ENCODE peak calls at places on chromosome 1, in four cellular contexts. One of them, this sample, is unnamed.
A peak's percentile ranks its signal among the peaks of the same experiment; 100 is the strongest.

GRCh38 chr1:85822696-85823095 is 114.5 kb upstream of the ZNHIT6 start:
- DNase-seq in transverse colon: no peak
- DNase-seq in A549: no peak
- DNase-seq in fibroblast of lung: no peak
- DNase-seq in this sample: no peak

GRCh38 chr1:16984717-16985116 is 4.3 kb upstream of the MFAP2 start:
- DNase-seq in fibroblast of lung: peak; percentile 97
- DNase-seq in transverse colon: peak; percentile 26
- DNase-seq in A549: no peak
- DNase-seq in this sample: no peak

GRCh38 chr1:54782588-54782987 is 18.3 kb upstream of the PARS2 start:
- DNase-seq in transverse colon: no peak
- DNase-seq in fibroblast of lung: no peak
- DNase-seq in A549: no peak
- DNase-seq in this sample: no peak

GRCh38 chr1:201077736-201078135 is 34.5 kb downstream of the CACNA1S start:
- DNase-seq in fibroblast of lung: no peak
- DNase-seq in A549: no peak
- DNase-seq in transverse colon: no peak
- DNase-seq in this sample: no peak

GRCh38 chr1:62391369-62391971 is 45.4 kb upstream of the USP1 start:
- DNase-seq in transverse colon: peak; percentile 18
- DNase-seq in A549: no peak
- DNase-seq in fibroblast of lung: no peak
- DNase-seq in this sample: peak; percentile 18

GRCh38 chr1:119617751-119618691 is 30.0 kb downstream of the ZNF697 start:
- DNase-seq in A549: no peak
- DNase-seq in transverse colon: no peak
- DNase-seq in fibroblast of lung: peak; percentile 50
- DNase-seq in this sample: no peak

GRCh38 chr1:26696191-26696644 is 403 bp downstream of the ARID1A start:
- DNase-seq in fibroblast of lung: no peak
- DNase-seq in A549: no peak
- DNase-seq in transverse colon: peak; percentile 17
- DNase-seq in this sample: peak; percentile 28

GRCh38 chr1:36086529-36087232 is 2.0 kb upstream of the ADPRS start:
- DNase-seq in transverse colon: no peak
- DNase-seq in fibroblast of lung: no peak
- DNase-seq in A549: no peak
- DNase-seq in this sample: no peak

GRCh38 chr1:175725684-175726083 is 17.7 kb downstream of the TNR start:
- DNase-seq in fibroblast of lung: peak; percentile 6
- DNase-seq in transverse colon: no peak
- DNase-seq in A549: no peak
- DNase-seq in this sample: no peak

GRCh38 chr1:152347116-152347728 is 12.6 kb downstream of the FLG2 start:
- DNase-seq in fibroblast of lung: peak; percentile 41
- DNase-seq in transverse colon: no peak
- DNase-seq in A549: peak; percentile 13
- DNase-seq in this sample: no peak

GRCh38 chr1:23524716-23525401 is 6.2 kb downstream of the E2F2 start:
- DNase-seq in A549: no peak
- DNase-seq in transverse colon: peak; percentile 92
- DNase-seq in fibroblast of lung: no peak
- DNase-seq in this sample: no peak

GRCh38 chr1:17569200-17570139 is 30.0 kb downstream of the ARHGEF10L start:
- DNase-seq in fibroblast of lung: peak; percentile 90
- DNase-seq in A549: no peak
- DNase-seq in transverse colon: peak; percentile 73
- DNase-seq in this sample: no peak

GRCh38 chr1:111234866-111235265 is 7.4 kb downstream of the CHI3L2 start:
- DNase-seq in A549: no peak
- DNase-seq in fibroblast of lung: peak; percentile 79
- DNase-seq in transverse colon: no peak
- DNase-seq in this sample: no peak

GRCh38 chr1:67031121-67031520 is 22.8 kb downstream of the SLC35D1 start:
- DNase-seq in fibroblast of lung: peak; percentile 63
- DNase-seq in transverse colon: no peak
- DNase-seq in A549: no peak
- DNase-seq in this sample: no peak

GRCh38 chr1:244454412-244454811 is 2.7 kb upstream of the ADSS2 start:
- DNase-seq in A549: no peak
- DNase-seq in fibroblast of lung: no peak
- DNase-seq in transverse colon: no peak
- DNase-seq in this sample: no peak

GRCh38 chr1:153678519-153679336 is at the start of gene NPR1:
- DNase-seq in fibroblast of lung: no peak
- DNase-seq in A549: peak; percentile 48
- DNase-seq in transverse colon: peak; percentile 33
- DNase-seq in this sample: no peak

GRCh38 chr1:109777980-109778625 is 14.4 kb upstream of the EPS8L3 start:
- DNase-seq in A549: no peak
- DNase-seq in transverse colon: peak; percentile 5
- DNase-seq in fibroblast of lung: no peak
- DNase-seq in this sample: no peak

GRCh38 chr1:26529405-26529654 is 231 bp upstream of the RPS6KA1 start:
- DNase-seq in A549: no peak
- DNase-seq in transverse colon: no peak
- DNase-seq in fibroblast of lung: no peak
- DNase-seq in this sample: no peak

GRCh38 chr1:200558866-200559459 is 61.6 kb downstream of the KIF14 start:
- DNase-seq in A549: peak; percentile 44
- DNase-seq in transverse colon: no peak
- DNase-seq in fibroblast of lung: peak; percentile 48
- DNase-seq in this sample: no peak

GRCh38 chr1:38898653-38899230 is 17.4 kb upstream of the GJA9 start:
- DNase-seq in transverse colon: no peak
- DNase-seq in A549: no peak
- DNase-seq in fibroblast of lung: peak; percentile 29
- DNase-seq in this sample: no peak

GRCh38 chr1:16180291-16180824 is 24.5 kb upstream of the EPHA2 start:
- DNase-seq in A549: no peak
- DNase-seq in fibroblast of lung: peak; percentile 73
- DNase-seq in transverse colon: no peak
- DNase-seq in this sample: no peak

GRCh38 chr1:75502776-75503175 is 108.1 kb downstream of the SLC44A5 start:
- DNase-seq in fibroblast of lung: peak; percentile 91
- DNase-seq in A549: no peak
- DNase-seq in transverse colon: no peak
- DNase-seq in this sample: no peak

GRCh38 chr1:27152004-27152828 is 2.7 kb downstream of the SLC9A1 start:
- DNase-seq in transverse colon: no peak
- DNase-seq in A549: no peak
- DNase-seq in fibroblast of lung: peak; percentile 31
- DNase-seq in this sample: no peak

GRCh38 chr1:29356663-29357062 is 120.3 kb downstream of the PTPRU start:
- DNase-seq in A549: no peak
- DNase-seq in fibroblast of lung: no peak
- DNase-seq in transverse colon: peak; percentile 21
- DNase-seq in this sample: no peak

GRCh38 chr1:215643592-215644321 is 76.7 kb downstream of the KCTD3 start:
- DNase-seq in fibroblast of lung: peak; percentile 36
- DNase-seq in transverse colon: no peak
- DNase-seq in A549: no peak
- DNase-seq in this sample: no peak

GRCh38 chr1:18581420-18581880 is 49.2 kb upstream of the PAX7 start:
- DNase-seq in fibroblast of lung: no peak
- DNase-seq in transverse colon: peak; percentile 15
- DNase-seq in A549: peak; percentile 55
- DNase-seq in this sample: no peak

GRCh38 chr1:201810466-201811216 is 18.3 kb upstream of the IPO9 start:
- DNase-seq in A549: no peak
- DNase-seq in fibroblast of lung: no peak
- DNase-seq in transverse colon: no peak
- DNase-seq in this sample: no peak

GRCh38 chr1:159838715-159839114 is 12.0 kb downstream of the SLAMF8 start:
- DNase-seq in A549: no peak
- DNase-seq in transverse colon: no peak
- DNase-seq in fibroblast of lung: peak; percentile 47
- DNase-seq in this sample: no peak

GRCh38 chr1:186828612-186829542 is at the start of gene PLA2G4A:
- DNase-seq in transverse colon: peak; percentile 51
- DNase-seq in A549: peak; percentile 64
- DNase-seq in fibroblast of lung: peak; percentile 79
- DNase-seq in this sample: no peak

GRCh38 chr1:241598234-241598633 is 41.9 kb downstream of the CHML start:
- DNase-seq in fibroblast of lung: no peak
- DNase-seq in transverse colon: no peak
- DNase-seq in A549: no peak
- DNase-seq in this sample: no peak

GRCh38 chr1:36327421-36328087 is 4.1 kb upstream of the EVA1B start:
- DNase-seq in transverse colon: no peak
- DNase-seq in A549: no peak
- DNase-seq in fibroblast of lung: peak; percentile 64
- DNase-seq in this sample: no peak

GRCh38 chr1:203144661-203145060 is 17.1 kb downstream of the ADORA1 start:
- DNase-seq in transverse colon: no peak
- DNase-seq in A549: no peak
- DNase-seq in fibroblast of lung: peak; percentile 39
- DNase-seq in this sample: no peak

GRCh38 chr1:195026792-195027191 is 1581.4 kb downstream of the KCNT2 start:
- DNase-seq in fibroblast of lung: no peak
- DNase-seq in A549: no peak
- DNase-seq in transverse colon: no peak
- DNase-seq in this sample: no peak

GRCh38 chr1:215185067-215185620 is 102.6 kb downstream of the KCNK2 start:
- DNase-seq in A549: no peak
- DNase-seq in transverse colon: no peak
- DNase-seq in fibroblast of lung: no peak
- DNase-seq in this sample: no peak

GRCh38 chr1:162421258-162422194 is 9.6 kb upstream of the SH2D1B start:
- DNase-seq in fibroblast of lung: no peak
- DNase-seq in transverse colon: no peak
- DNase-seq in A549: no peak
- DNase-seq in this sample: no peak

GRCh38 chr1:24535021-24535424 is 20.9 kb upstream of the NCMAP start:
- DNase-seq in A549: no peak
- DNase-seq in fibroblast of lung: no peak
- DNase-seq in transverse colon: peak; percentile 54
- DNase-seq in this sample: peak; percentile 77

GRCh38 chr1:166813508-166814223 is 25.6 kb upstream of the POGK start:
- DNase-seq in transverse colon: no peak
- DNase-seq in A549: no peak
- DNase-seq in fibroblast of lung: no peak
- DNase-seq in this sample: no peak
- TF ChIP-seq CTCF in transverse colon: no peak
- TF ChIP-seq CTCF in A549: no peak
- TF ChIP-seq CTCF in fibroblast of lung: no peak
- TF ChIP-seq CTCF in this sample: no peak

GRCh38 chr1:65605621-65606020 is 185.2 kb downstream of the LEPR start:
- DNase-seq in transverse colon: no peak
- DNase-seq in fibroblast of lung: no peak
- DNase-seq in A549: no peak
- DNase-seq in this sample: no peak

DNA sequence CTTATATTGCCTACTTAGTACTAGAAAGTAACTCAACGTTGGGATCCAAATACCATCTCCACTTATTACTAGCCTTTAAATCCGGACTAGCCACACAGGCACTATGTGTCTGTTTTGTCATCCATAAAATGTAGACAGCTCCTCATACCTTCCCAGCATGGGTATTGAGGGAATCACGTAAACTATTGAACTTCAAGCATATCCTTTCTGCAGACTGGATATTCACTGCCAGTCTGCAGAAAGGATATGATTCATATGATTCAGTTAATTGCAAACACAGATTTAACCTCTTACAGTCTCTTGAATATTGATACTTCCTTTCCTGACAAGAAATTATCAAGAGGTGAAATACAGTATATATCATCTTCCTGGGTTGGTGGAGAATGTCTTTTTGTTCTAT is 186.0 kb downstream of the LEPR start:
- DNase-seq in transverse colon: no peak
- DNase-seq in fibroblast of lung: no peak
- DNase-seq in A549: no peak
- DNase-seq in this sample: no peak
- TF ChIP-seq CTCF in transverse colon: no peak
- TF ChIP-seq CTCF in fibroblast of lung: no peak
- TF ChIP-seq CTCF in A549: no peak
- TF ChIP-seq CTCF in this sample: no peak

GRCh38 chr1:89462250-89462649 is 62.4 kb upstream of the LRRC8B start:
- DNase-seq in transverse colon: no peak
- DNase-seq in A549: no peak
- DNase-seq in fibroblast of lung: no peak
- DNase-seq in this sample: no peak

GRCh38 chr1:89464008-89464407 is 60.6 kb upstream of the LRRC8B start:
- DNase-seq in A549: no peak
- DNase-seq in transverse colon: no peak
- DNase-seq in fibroblast of lung: no peak
- DNase-seq in this sample: no peak

GRCh38 chr1:89459081-89459480 is 65.5 kb upstream of the LRRC8B start:
- DNase-seq in A549: no peak
- DNase-seq in fibroblast of lung: no peak
- DNase-seq in transverse colon: no peak
- DNase-seq in this sample: no peak

GRCh38 chr1:89457046-89457445 is 67.6 kb upstream of the LRRC8B start:
- DNase-seq in A549: no peak
- DNase-seq in fibroblast of lung: no peak
- DNase-seq in transverse colon: no peak
- DNase-seq in this sample: no peak

GRCh38 chr1:89460348-89460747 is 64.3 kb upstream of the LRRC8B start:
- DNase-seq in fibroblast of lung: no peak
- DNase-seq in transverse colon: no peak
- DNase-seq in A549: no peak
- DNase-seq in this sample: no peak
- TF ChIP-seq CTCF in fibroblast of lung: no peak
- TF ChIP-seq CTCF in transverse colon: no peak
- TF ChIP-seq CTCF in A549: no peak
- TF ChIP-seq CTCF in this sample: no peak

GRCh38 chr1:207888647-207889046 is 22.3 kb downstream of the CD34 start:
- DNase-seq in A549: no peak
- DNase-seq in fibroblast of lung: peak; percentile 45
- DNase-seq in transverse colon: no peak
- DNase-seq in this sample: no peak
- TF ChIP-seq CTCF in A549: no peak
- TF ChIP-seq CTCF in fibroblast of lung: peak; percentile 10
- TF ChIP-seq CTCF in transverse colon: no peak
- TF ChIP-seq CTCF in this sample: no peak

DNA sequence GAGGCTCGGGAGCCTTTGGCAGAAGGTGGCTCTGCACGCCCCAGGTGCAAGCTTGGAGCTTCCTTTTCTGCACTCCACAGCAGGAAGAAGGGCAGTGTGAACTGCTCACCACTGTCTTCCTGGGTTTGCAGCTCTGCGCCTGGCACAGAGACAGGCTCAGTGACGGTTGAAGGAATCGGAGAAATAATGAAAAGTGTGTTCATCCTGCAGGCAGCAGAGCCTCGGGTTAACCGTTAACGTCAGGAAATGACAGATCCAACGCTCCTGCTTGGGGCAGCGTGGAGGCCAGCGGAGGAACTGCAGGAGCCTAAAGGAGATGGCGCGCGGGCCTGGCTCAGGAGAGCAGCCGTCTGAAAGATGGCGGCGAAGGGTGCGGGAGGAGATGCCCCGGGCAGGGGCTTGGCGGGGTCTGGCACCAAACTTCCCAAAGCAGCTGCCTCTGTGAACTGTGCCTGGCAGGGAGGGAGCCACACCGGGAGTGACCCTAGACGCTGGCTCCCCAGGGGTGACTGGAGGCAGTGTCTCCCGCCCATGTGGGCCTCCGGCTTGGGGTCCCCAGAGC is 10.9 kb upstream of the SAMD11 start:
- DNase-seq in fibroblast of lung: peak; percentile 40
- DNase-seq in A549: peak; percentile 52
- DNase-seq in transverse colon: peak; percentile 9
- DNase-seq in this sample: no peak
- TF ChIP-seq CTCF in fibroblast of lung: no peak
- TF ChIP-seq CTCF in A549: no peak
- TF ChIP-seq CTCF in transverse colon: peak; percentile 20
- TF ChIP-seq CTCF in this sample: no peak

This sample was measured in natural killer cell.